ENCODE peak calls at places on chromosomes 13 and 19, in five cellular contexts. R, J, H, K and F are unnamed samples.

GRCh38 chr13:88637935-88638334 is 966.8 kb downstream of the SLITRK5 start:
- DNase-seq in R (no peak), H (no peak), J (no peak), K (no peak), F (no peak)

GRCh38 chr13:71659427-71659826 is 207.6 kb downstream of the DACH1 start:
- DNase-seq in J (no peak), R (no peak), K (no peak), H (no peak), F (no peak)

GRCh38 chr19:35773020-35773809 is 2.1 kb upstream of the ARHGAP33 start:
- DNase-seq in J (no peak), K (no peak), H (no peak), R (no peak), F (peak)

GRCh38 chr13:43797869-43798268 is 11.1 kb upstream of the ENOX1 start:
- DNase-seq in K (no peak), R (no peak), J (no peak), H (no peak), F (no peak)

GRCh38 chr19:1929051-1929742 is 11.8 kb upstream of the CSNK1G2 start:
- DNase-seq in R (peak), J (peak), K (peak), H (peak), F (peak)

GRCh38 chr13:67228031-67228430 is 2.1 kb downstream of the PCDH9 start:
- DNase-seq in J (no peak), H (no peak), R (no peak), K (no peak), F (no peak)

GRCh38 chr13:76503756-76504155 is 382.4 kb downstream of the KCTD12 start:
- DNase-seq in J (no peak), H (no peak), R (no peak), K (no peak), F (no peak)

GRCh38 chr13:73335226-73335625 is 276.4 kb downstream of the KLF5 start:
- DNase-seq in R (no peak), J (no peak), K (no peak), H (no peak), F (peak)

GRCh38 chr13:41970918-41971317 is 10.0 kb upstream of the VWA8 start:
- DNase-seq in R (no peak), J (no peak), K (no peak), H (no peak), F (no peak)

GRCh38 chr13:32660227-32660626 is 74.0 kb downstream of the PDS5B start:
- DNase-seq in R (no peak), H (no peak), K (no peak), J (no peak), F (no peak)

GRCh38 chr19:3054972-3055740 is 7.1 kb downstream of the TLE5 start:
- DNase-seq in R (no peak), J (no peak), K (no peak), H (no peak), F (peak)

GRCh38 chr13:50873481-50873880 is 30.0 kb upstream of the DLEU7 start:
- DNase-seq in J (no peak), H (no peak), K (no peak), R (no peak), F (peak)

GRCh38 chr13:35720690-35721554 is 244.4 kb upstream of the MAB21L1 start:
- DNase-seq in J (peak), H (no peak), R (peak), K (peak), F (peak)

GRCh38 chr19:43776285-43776684 is 4.5 kb downstream of the KCNN4 start:
- DNase-seq in K (peak), R (no peak), H (no peak), J (no peak), F (no peak)

GRCh38 chr19:8571006-8571411 is 6.2 kb downstream of the MYO1F start:
- DNase-seq in K (no peak), R (no peak), J (no peak), H (peak), F (no peak)

GRCh38 chr19:40084948-40085347 is 5.8 kb downstream of the ZNF780A start:
- DNase-seq in J (peak), K (no peak), R (no peak), H (no peak), F (no peak)

GRCh38 chr13:110971486-110971885 is 56.6 kb upstream of the ANKRD10 start:
- DNase-seq in K (no peak), H (no peak), R (peak), J (no peak), F (no peak)

GRCh38 chr19:8973501-8974091 is 36.6 kb downstream of the MUC16 start:
- DNase-seq in R (no peak), H (no peak), J (no peak), K (no peak), F (peak)

GRCh38 chr19:9407827-9408226 is 27.5 kb downstream of the ZNF266 start:
- DNase-seq in J (no peak), H (no peak), K (no peak), R (no peak), F (no peak)

GRCh38 chr19:48770734-48771472 is 15.6 kb downstream of the FGF21 start:
- DNase-seq in H (no peak), K (no peak), J (no peak), R (no peak), F (peak)

GRCh38 chr13:72853000-72853399 is 71.1 kb downstream of the PIBF1 start:
- DNase-seq in H (no peak), J (no peak), R (no peak), K (no peak), F (no peak)

GRCh38 chr19:14370169-14370998 is 10.9 kb upstream of the ADGRE5 start:
- DNase-seq in J (no peak), K (no peak), H (no peak), R (no peak), F (no peak)

GRCh38 chr19:23867895-23868294 is 46.8 kb upstream of the ZNF726 start:
- DNase-seq in R (no peak), H (no peak), K (no peak), J (no peak), F (no peak)

GRCh38 chr13:23921451-23921888 is 24.2 kb upstream of the C1QTNF9B start:
- DNase-seq in H (no peak), K (no peak), J (no peak), R (no peak), F (peak)

GRCh38 chr19:52200044-52200443 is 10.2 kb downstream of the PPP2R1A start:
- DNase-seq in J (no peak), K (peak), H (peak), R (no peak), F (peak)

GRCh38 chr13:40613192-40613818 is 53.1 kb downstream of the FOXO1 start:
- DNase-seq in R (no peak), H (no peak), J (no peak), K (no peak), F (no peak)
- H3K4me3 ChIP-seq in R (no peak), H (no peak), J (no peak), K (no peak), F (no peak)

GRCh38 chr19:5530701-5531100 is 37.1 kb downstream of the TINCR start:
- DNase-seq in R (no peak), H (no peak), K (no peak), J (no peak), F (no peak)

GRCh38 chr19:5536337-5536894 is 31.3 kb downstream of the TINCR start:
- DNase-seq in R (peak), K (peak), H (no peak), J (no peak), F (peak)

GRCh38 chr19:5537870-5538269 is 29.9 kb downstream of the TINCR start:
- DNase-seq in H (no peak), K (no peak), R (no peak), J (no peak), F (no peak)

GRCh38 chr19:5533257-5533656 is 34.5 kb downstream of the TINCR start:
- DNase-seq in K (no peak), R (no peak), H (no peak), J (no peak), F (no peak)

GRCh38 chr19:5534787-5535586 is 32.8 kb downstream of the TINCR start:
- DNase-seq in J (no peak), R (no peak), K (no peak), H (no peak), F (peak)
- TF ChIP-seq CTCF in J (peak), R (no peak), K (no peak), H (no peak), F (peak)

GRCh38 chr13:77919351-77920294 is 992 bp upstream of the EDNRB start:
- DNase-seq in H (peak), J (no peak), R (peak), K (peak), F (peak)

GRCh38 chr13:77909827-77910226 is 8.8 kb downstream of the EDNRB start:
- DNase-seq in J (no peak), H (no peak), K (no peak), R (no peak), F (no peak)

GRCh38 chr13:77918391-77919261 is at the start of gene EDNRB:
- DNase-seq in H (peak), J (no peak), R (no peak), K (peak), F (peak)

GRCh38 chr13:77916481-77916880 is 2.1 kb downstream of the EDNRB start:
- DNase-seq in J (no peak), K (no peak), R (no peak), H (no peak), F (no peak)

GRCh38 chr13:77915676-77916075 is 3.0 kb downstream of the EDNRB start:
- DNase-seq in J (no peak), R (no peak), K (no peak), H (no peak), F (no peak)
- H3K4me3 ChIP-seq in J (no peak), R (no peak), K (peak), H (no peak), F (no peak)

GRCh38 chr19:55641376-55642152 is 762 bp downstream of the ZNF580 start:
- DNase-seq in R (no peak), H (peak), J (peak), K (no peak), F (peak)
- TF ChIP-seq CTCF in R (no peak), H (no peak), J (no peak), K (no peak), F (no peak)

GRCh38 chr19:38734176-38734425 is 10.2 kb downstream of the CAPN12 start:
- DNase-seq in R (peak), H (no peak), J (no peak), K (no peak), F (no peak)
- H3K4me3 ChIP-seq in R (no peak), H (no peak), J (no peak), K (no peak), F (peak)

GRCh38 chr19:508204-509150 is 1.2 kb downstream of the TPGS1 start:
- DNase-seq in H (no peak), R (peak), J (no peak), K (no peak), F (no peak)

GRCh38 chr19:504634-505033 is 2.7 kb upstream of the TPGS1 start:
- DNase-seq in J (no peak), R (no peak), K (no peak), H (no peak), F (no peak)

GRCh38 chr19:510606-511100 is 3.4 kb downstream of the TPGS1 start:
- DNase-seq in H (peak), J (peak), R (peak), K (peak), F (peak)

GRCh38 chr19:506404-507285 is 652 bp upstream of the TPGS1 start:
- DNase-seq in R (peak), J (peak), H (peak), K (peak), F (peak)

GRCh38 chr19:507286-508203 is at the start of gene TPGS1:
- DNase-seq in J (peak), K (peak), H (peak), R (peak), F (peak)
- TF ChIP-seq CTCF in J (no peak), K (no peak), H (peak), R (no peak), F (no peak)

GRCh38 chr19:49894879-49895565 is 1.7 kb downstream of the IL4I1 start:
- DNase-seq in J (no peak), K (no peak), H (no peak), R (no peak), F (no peak)
- H3K4me3 ChIP-seq in J (no peak), K (no peak), H (no peak), R (no peak), F (no peak)

GRCh38 chr19:28324275-28325060 is 888.5 kb downstream of the UQCRFS1 start:
- DNase-seq in R (no peak), J (no peak), K (no peak), H (no peak), F (no peak)
- TF ChIP-seq CTCF in R (no peak), J (no peak), K (no peak), H (no peak), F (no peak)